ENCODE peak calls at places on chromosome 19, in six cellular contexts. Z, L, P, M, F and D are unnamed samples.
A peak's percentile ranks its signal among the peaks of the same experiment; 100 is the strongest.

GRCh38 chr19:9139609-9140158 is 513 bp upstream of the ZNF317 start:
- DNase-seq in Z (no peak), L (no peak), P (no peak), M (no peak), F (no peak), D (no peak)

GRCh38 chr19:6457958-6458694 is 1.5 kb downstream of the SLC25A23 start:
- DNase-seq in Z (no peak), L (no peak), P (no peak), M (no peak), F (no peak), D (no peak)

GRCh38 chr19:7494416-7495098 is 5.7 kb upstream of the PEX11G start:
- DNase-seq in Z (no peak), L (peak; percentile 33), P (no peak), M (no peak), F (peak; percentile 31), D (no peak)

GRCh38 chr19:30792561-30793505 is 420.6 kb downstream of the ZNF536 start:
- DNase-seq in Z (no peak), L (no peak), P (no peak), M (no peak), F (no peak), D (no peak)

GRCh38 chr19:4115050-4115817 is 8.7 kb downstream of the MAP2K2 start:
- DNase-seq in Z (peak; percentile 73), L (no peak), P (no peak), M (no peak), F (no peak), D (peak; percentile 48)

GRCh38 chr19:9917322-9917721 is 19.0 kb downstream of the OLFM2 start:
- DNase-seq in Z (no peak), L (peak; percentile 71), P (no peak), M (peak; percentile 64), F (peak; percentile 37), D (no peak)

GRCh38 chr19:7869910-7870511 is 4.2 kb downstream of the PRR36 start:
- DNase-seq in Z (peak; percentile 45), L (peak; percentile 81), P (no peak), M (no peak), F (no peak), D (peak; percentile 51)

GRCh38 chr19:7349961-7350711 is 1.4 kb downstream of the ARHGEF18 start:
- DNase-seq in Z (peak; percentile 81), L (no peak), P (no peak), M (peak; percentile 55), F (no peak), D (peak; percentile 39)

GRCh38 chr19:38076337-38076736 is 147.7 kb downstream of the DPF1 start:
- DNase-seq in Z (no peak), L (no peak), P (no peak), M (no peak), F (no peak), D (no peak)

GRCh38 chr19:42021185-42021584 is 27.2 kb upstream of the ATP1A3 start:
- DNase-seq in Z (no peak), L (no peak), P (no peak), M (no peak), F (no peak), D (no peak)

GRCh38 chr19:10091892-10092641 is 6.0 kb downstream of the SHFL start:
- DNase-seq in Z (no peak), L (no peak), P (no peak), M (no peak), F (no peak), D (no peak)

GRCh38 chr19:17107546-17108452 is 32.2 kb downstream of the MYO9B start:
- DNase-seq in Z (no peak), L (no peak), P (peak; percentile 77), M (peak; percentile 99), F (peak; percentile 96), D (no peak)
- H3K4me1 ChIP-seq in Z (peaks cover 20% of the 10 kb centered on the region), L (no peaks in the 10 kb centered on the region), P (peaks cover 10% of the 10 kb centered on the region), M (peaks cover 18% of the 10 kb centered on the region), F (peaks cover 12% of the 10 kb centered on the region), D (no peaks in the 10 kb centered on the region)

GRCh38 chr19:11337080-11337479 is 2.4 kb downstream of the RAB3D start:
- DNase-seq in Z (no peak), L (no peak), P (no peak), M (no peak), F (no peak), D (no peak)

GRCh38 chr19:11335449-11336146 is 3.9 kb downstream of the RAB3D start:
- DNase-seq in Z (no peak), L (no peak), P (no peak), M (no peak), F (no peak), D (no peak)

GRCh38 chr19:11338569-11339253 is 746 bp downstream of the RAB3D start:
- DNase-seq in Z (no peak), L (no peak), P (no peak), M (no peak), F (no peak), D (no peak)

GRCh38 chr19:11339254-11340098 is at the start of gene RAB3D:
- DNase-seq in Z (peak; percentile 77), L (peak; percentile 96), P (peak; percentile 91), M (peak; percentile 94), F (peak; percentile 73), D (peak; percentile 56)

DNA sequence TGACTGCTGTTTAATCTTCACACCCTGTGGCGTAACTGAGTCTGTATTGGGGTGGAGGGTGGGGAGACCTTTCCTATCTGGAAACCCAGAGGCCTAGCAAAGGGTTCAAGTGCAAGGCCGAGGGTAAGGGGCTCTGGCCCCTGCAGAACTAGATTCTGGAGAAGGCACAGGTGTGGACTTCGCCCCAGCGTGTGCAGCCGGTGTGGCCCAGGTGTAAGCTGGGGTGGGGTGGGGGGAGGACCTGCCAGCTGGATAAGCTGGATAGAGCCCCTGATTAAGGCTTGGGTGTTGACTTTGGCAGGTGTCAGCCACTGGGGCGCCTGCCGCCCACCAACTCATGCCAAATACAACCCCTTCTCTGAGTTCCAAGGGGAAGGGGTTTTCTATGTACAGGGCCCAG is 1.3 kb downstream of the RAB3D start:
- DNase-seq in Z (no peak), L (no peak), P (no peak), M (no peak), F (no peak), D (no peak)
- H3K4me3 ChIP-seq in Z (no peak overlapping the region), L (no peak overlapping the region), P (peak overlapping the region; percentile 87), M (no peak overlapping the region), F (no peak overlapping the region), D (no peak overlapping the region)

DNA sequence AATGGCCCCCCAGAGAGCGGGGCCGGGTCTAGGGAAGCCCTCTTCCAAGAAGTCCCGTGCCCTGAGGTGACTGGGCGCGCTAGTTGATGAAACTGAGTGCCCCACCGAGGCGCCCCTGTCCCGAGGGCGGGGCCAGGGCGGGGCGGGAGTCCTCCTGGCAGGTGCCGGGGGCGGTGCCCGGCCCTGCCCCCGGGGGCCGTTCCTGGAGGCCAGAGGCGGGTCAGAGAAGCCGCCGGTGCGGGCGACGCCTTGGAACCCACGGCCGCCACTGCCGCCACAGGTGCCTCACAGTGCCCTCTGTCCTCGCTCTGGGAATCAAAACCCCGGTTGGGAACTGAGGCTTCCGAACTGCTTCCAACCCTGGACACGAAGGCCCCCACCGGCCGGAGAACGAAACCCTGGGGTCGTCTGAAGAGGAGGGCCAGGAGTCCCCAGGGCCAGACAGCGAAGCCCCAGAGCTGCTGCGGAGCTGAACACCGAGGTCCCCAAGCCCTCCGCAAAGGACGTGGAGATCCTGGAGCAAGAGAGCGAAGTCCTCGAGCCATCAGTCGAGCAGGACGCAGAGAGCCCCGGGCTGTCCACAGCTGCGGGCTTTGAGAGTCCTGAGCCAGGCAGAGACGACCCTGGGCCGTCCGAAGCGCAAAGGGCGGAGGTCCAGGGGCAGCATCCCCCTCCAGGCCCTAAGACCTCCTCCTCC is at the start of gene MISP3:
- DNase-seq in Z (peak; percentile 27), L (peak; percentile 70), P (no peak), M (no peak), F (peak; percentile 53), D (no peak)
- H3K27ac ChIP-seq in Z (peak within 1 kb of the TSS; percentile 42), L (no peak within 1 kb of the TSS), P (peak within 1 kb of the TSS; percentile 86), M (peak within 1 kb of the TSS; percentile 90), F (no peak within 1 kb of the TSS), D (peak within 1 kb of the TSS; percentile 63)

GRCh38 chr19:2057484-2058469 is 6.7 kb upstream of the MKNK2 start:
- DNase-seq in Z (no peak), L (no peak), P (no peak), M (no peak), F (no peak), D (no peak)

GRCh38 chr19:2056810-2057192 is 5.8 kb upstream of the MKNK2 start:
- DNase-seq in Z (no peak), L (no peak), P (no peak), M (no peak), F (no peak), D (no peak)

GRCh38 chr19:2053601-2054389 is 2.8 kb upstream of the MKNK2 start:
- DNase-seq in Z (no peak), L (no peak), P (no peak), M (no peak), F (no peak), D (no peak)

GRCh38 chr19:2054763-2055162 is 3.7 kb upstream of the MKNK2 start:
- DNase-seq in Z (no peak), L (no peak), P (no peak), M (no peak), F (no peak), D (no peak)

GRCh38 chr19:2055871-2056809 is 5.1 kb upstream of the MKNK2 start:
- DNase-seq in Z (no peak), L (no peak), P (no peak), M (no peak), F (peak; percentile 74), D (no peak)
- H3K4me1 ChIP-seq in Z (peaks cover 81% of the 10 kb centered on the region), L (peaks cover 25% of the 10 kb centered on the region), P (peaks cover 30% of the 10 kb centered on the region), M (peaks cover 30% of the 10 kb centered on the region), F (peaks cover 28% of the 10 kb centered on the region), D (peaks cover 73% of the 10 kb centered on the region)

DNA sequence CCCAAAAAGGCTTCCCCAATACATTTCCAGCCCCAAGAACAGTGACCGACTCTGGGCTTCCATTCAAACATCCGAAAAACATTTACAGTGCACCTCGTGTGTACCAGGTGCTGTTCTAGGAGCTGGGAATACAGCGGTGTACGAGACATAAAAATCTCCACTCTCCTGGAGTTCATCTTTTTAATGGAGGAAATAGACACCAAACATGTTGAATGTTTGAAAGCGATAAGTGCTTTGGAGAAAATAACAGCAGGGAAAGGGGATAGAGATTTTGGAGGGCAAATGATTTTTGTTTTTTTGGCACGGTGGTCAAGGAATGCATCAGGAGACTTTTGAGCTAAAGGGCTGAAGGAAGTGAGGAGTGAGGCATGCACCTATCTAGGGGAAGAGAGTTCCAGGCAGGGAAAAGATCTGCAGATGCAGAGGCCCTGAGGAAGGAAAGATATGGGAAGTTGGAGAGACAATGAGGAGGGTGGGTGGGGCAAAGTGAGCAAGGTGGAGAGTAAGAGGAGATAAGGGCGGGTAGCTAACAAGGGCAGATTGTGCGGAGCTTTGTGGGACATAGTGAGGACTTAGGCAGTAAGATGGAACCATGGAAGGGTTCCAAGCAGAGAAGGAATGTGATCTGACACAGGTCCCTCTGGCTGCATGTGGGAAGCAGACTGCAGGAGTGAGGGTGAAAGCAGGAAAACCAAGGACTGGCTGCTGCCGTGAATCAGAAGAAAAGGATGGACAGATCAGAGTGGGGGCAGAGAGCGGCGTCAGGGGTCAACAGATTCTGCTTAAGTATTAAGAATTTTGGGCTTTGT is 703 bp upstream of the FBL start:
- DNase-seq in Z (no peak), L (peak; percentile 16), P (no peak), M (no peak), F (no peak), D (no peak)
- H3K4me3 ChIP-seq in Z (peak overlapping the region; percentile 87), L (peak overlapping the region; percentile 74), P (peak overlapping the region; percentile 92), M (peak overlapping the region; percentile 82), F (peak overlapping the region; percentile 57), D (peak overlapping the region; percentile 59)

DNA sequence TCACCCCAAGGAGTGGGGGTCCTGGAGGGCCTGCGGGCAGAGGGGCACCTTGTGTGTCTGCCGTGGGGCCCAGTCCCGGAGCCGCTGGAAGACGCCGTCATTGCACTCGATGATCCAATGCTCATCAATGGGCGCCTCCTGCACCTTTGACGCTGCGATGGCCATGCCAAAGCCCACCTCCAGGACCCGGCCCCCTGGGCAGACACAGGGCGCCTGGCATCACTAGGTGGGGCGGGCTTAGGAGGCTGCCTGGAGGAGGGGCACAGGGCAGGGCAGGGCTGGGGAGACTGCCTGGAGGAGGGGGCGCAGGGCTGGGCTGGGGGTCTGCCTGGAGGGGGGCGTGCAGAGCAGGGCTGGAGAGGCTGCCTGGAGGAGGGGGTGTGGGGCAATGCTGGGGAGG is 1.6 kb downstream of the GAMT start:
- DNase-seq in Z (no peak), L (no peak), P (no peak), M (no peak), F (no peak), D (no peak)
- H3K27ac ChIP-seq in Z (no peak overlapping the region), L (no peak overlapping the region), P (peak overlapping the region; percentile 52), M (no peak overlapping the region), F (no peak overlapping the region), D (no peak overlapping the region)